ENCODE peak calls at places on chromosomes 6 and 20, in ten cellular contexts. V is IMR-90; D is right cardiac atrium; F is lung; B is stomach; I is heart right ventricle; E is breast epithelium; Z is left ventricle myocardium inferior; H is CD4-positive, CD25-positive, alpha-beta regulatory T cell; U is cardiac muscle cell. S is an unnamed sample. For H3K27me3, the result is how much of the 10 kb centered on the place peaks cover.

GRCh38 chr6:129329677-129330076 is 380.3 kb downstream of the ARHGAP18 start:
- DNase-seq in U (no peak), Z (no peak), F (no peak), H (no peak), D (no peak), V (no peak), E (no peak), B (no peak), I (no peak), S (no peak)

GRCh38 chr6:39339111-39339510 is 16.6 kb upstream of the KCNK16 start:
- DNase-seq in D (no peak), V (no peak), F (no peak), Z (no peak), E (no peak), B (no peak), I (no peak), H (no peak), U (peak), S (no peak)

GRCh38 chr6:137051790-137052472 is 7.2 kb upstream of the IL20RA start:
- DNase-seq in U (peak), I (no peak), E (no peak), Z (no peak), F (no peak), B (no peak), D (no peak), V (peak), H (no peak), S (no peak)

GRCh38 chr6:111921108-111921507 is 47.9 kb upstream of the FYN start:
- DNase-seq in B (no peak), F (no peak), H (no peak), V (no peak), Z (no peak), D (no peak), E (no peak), I (no peak), U (no peak), S (no peak)

GRCh38 chr6:142907544-142907943 is 37.4 kb downstream of the HIVEP2 start:
- DNase-seq in Z (no peak), V (no peak), I (no peak), F (no peak), E (no peak), U (no peak), H (peak), B (no peak), D (no peak), S (no peak)

GRCh38 chr6:43771858-43772570 is 2.0 kb downstream of the VEGFA start:
- DNase-seq in B (peak), F (peak), I (peak), D (peak), H (no peak), U (peak), V (no peak), Z (peak), E (peak), S (no peak)

GRCh38 chr6:53326372-53327016 is 22.3 kb downstream of the ELOVL5 start:
- DNase-seq in B (no peak), F (no peak), I (no peak), V (peak), U (no peak), H (no peak), D (no peak), E (peak), Z (no peak), S (peak)

GRCh38 chr6:54847799-54848597 is 1.4 kb downstream of the FAM83B start:
- DNase-seq in D (no peak), E (no peak), B (no peak), F (no peak), V (peak), U (no peak), H (no peak), I (no peak), Z (no peak), S (peak)

GRCh38 chr6:148747145-148747492 is 289 bp downstream of the UST start:
- DNase-seq in F (peak), B (peak), H (no peak), U (peak), V (peak), I (peak), Z (peak), E (peak), D (peak), S (peak)

GRCh38 chr6:4776967-4777925 is 1.0 kb downstream of the CDYL start:
- DNase-seq in E (no peak), Z (no peak), B (no peak), H (peak), V (peak), I (no peak), F (no peak), D (peak), U (peak), S (no peak)

GRCh38 chr6:134908906-134909516 is 40.9 kb downstream of the ALDH8A1 start:
- DNase-seq in U (no peak), E (no peak), V (peak), F (peak), Z (peak), B (peak), I (peak), D (peak), H (no peak), S (peak)

GRCh38 chr20:20931632-20932031 is 174.5 kb downstream of the LINC00237 start:
- DNase-seq in V (no peak), U (no peak), Z (no peak), E (no peak), F (no peak), D (no peak), I (no peak), B (no peak), H (no peak), S (no peak)

GRCh38 chr6:163739968-163740367 is 325.4 kb downstream of the QKI start:
- DNase-seq in D (no peak), H (no peak), Z (no peak), U (no peak), B (no peak), I (no peak), V (no peak), E (no peak), F (no peak), S (no peak)

GRCh38 chr6:22372922-22373321 is 76.1 kb upstream of the PRL start:
- DNase-seq in I (no peak), V (no peak), D (no peak), F (no peak), E (no peak), H (no peak), Z (no peak), B (no peak), U (no peak), S (no peak)

GRCh38 chr6:36364669-36365479 is 22.6 kb downstream of the ETV7 start:
- DNase-seq in E (no peak), V (peak), D (no peak), B (peak), I (no peak), H (no peak), U (no peak), F (no peak), Z (no peak), S (no peak)

GRCh38 chr6:37624606-37625574 is 72.8 kb downstream of the MDGA1 start:
- DNase-seq in D (peak), U (no peak), F (peak), Z (peak), I (peak), H (peak), V (no peak), E (no peak), B (peak), S (no peak)

GRCh38 chr6:12637960-12638641 is 78.5 kb upstream of the PHACTR1 start:
- DNase-seq in U (peak), Z (peak), F (peak), E (peak), B (peak), H (no peak), V (peak), I (peak), D (peak), S (no peak)

GRCh38 chr20:58277578-58278344 is 31.8 kb upstream of the RAB22A start:
- DNase-seq in V (no peak), F (no peak), I (no peak), Z (no peak), U (no peak), H (no peak), E (no peak), B (no peak), D (no peak), S (no peak)

GRCh38 chr20:63163596-63164560 is 52.1 kb downstream of the YTHDF1 start:
- DNase-seq in U (no peak), E (no peak), V (no peak), D (peak), F (no peak), Z (no peak), I (peak), H (no peak), B (no peak), S (peak)

GRCh38 chr20:62305765-62306431 is 3.1 kb downstream of the ADRM1 start:
- DNase-seq in I (peak), D (peak), E (no peak), V (no peak), H (no peak), Z (no peak), B (no peak), U (no peak), F (no peak), S (peak)

GRCh38 chr6:147678256-147678655 is 169.8 kb downstream of the SAMD5 start:
- DNase-seq in H (no peak), V (no peak), I (no peak), Z (no peak), D (no peak), U (no peak), F (no peak), E (no peak), B (no peak), S (no peak)

GRCh38 chr6:42423244-42423643 is 28.5 kb downstream of the TRERF1 start:
- DNase-seq in U (no peak), V (no peak), I (no peak), D (no peak), Z (no peak), F (no peak), E (no peak), B (no peak), H (peak), S (no peak)

GRCh38 chr6:112037783-112038216 is 16.1 kb upstream of the CCN6 start:
- DNase-seq in Z (peak), V (peak), B (peak), F (no peak), H (no peak), D (peak), U (no peak), E (no peak), I (peak), S (no peak)

GRCh38 chr6:45187841-45188240 is 140.3 kb upstream of the RUNX2 start:
- DNase-seq in Z (no peak), H (no peak), U (no peak), B (no peak), I (no peak), F (no peak), E (no peak), V (peak), D (no peak), S (no peak)

GRCh38 chr6:5531853-5532375 is 270.6 kb downstream of the FARS2 start:
- DNase-seq in V (no peak), U (no peak), I (no peak), B (no peak), H (no peak), E (no peak), Z (no peak), F (no peak), D (no peak), S (no peak)

GRCh38 chr20:23205656-23206055 is 119.5 kb upstream of the CD93 start:
- DNase-seq in U (no peak), V (peak), I (peak), Z (peak), D (peak), H (no peak), E (no peak), B (peak), F (peak), S (no peak)

GRCh38 chr6:158232445-158233213 is 64.5 kb downstream of the GTF2H5 start:
- DNase-seq in V (peak), Z (peak), D (peak), E (peak), U (peak), I (peak), H (peak), F (peak), B (peak), S (peak)

GRCh38 chr6:167644404-167645132 is 182.1 kb upstream of the AFDN start:
- DNase-seq in D (peak), F (no peak), Z (no peak), B (no peak), U (no peak), H (no peak), I (no peak), V (no peak), E (no peak), S (no peak)
- H3K27me3 ChIP-seq in D (under half), F (under half), Z (under half), B (under half), U (under half), H (under half), I (under half), V (under half), E (under half), S (under half)

DNA sequence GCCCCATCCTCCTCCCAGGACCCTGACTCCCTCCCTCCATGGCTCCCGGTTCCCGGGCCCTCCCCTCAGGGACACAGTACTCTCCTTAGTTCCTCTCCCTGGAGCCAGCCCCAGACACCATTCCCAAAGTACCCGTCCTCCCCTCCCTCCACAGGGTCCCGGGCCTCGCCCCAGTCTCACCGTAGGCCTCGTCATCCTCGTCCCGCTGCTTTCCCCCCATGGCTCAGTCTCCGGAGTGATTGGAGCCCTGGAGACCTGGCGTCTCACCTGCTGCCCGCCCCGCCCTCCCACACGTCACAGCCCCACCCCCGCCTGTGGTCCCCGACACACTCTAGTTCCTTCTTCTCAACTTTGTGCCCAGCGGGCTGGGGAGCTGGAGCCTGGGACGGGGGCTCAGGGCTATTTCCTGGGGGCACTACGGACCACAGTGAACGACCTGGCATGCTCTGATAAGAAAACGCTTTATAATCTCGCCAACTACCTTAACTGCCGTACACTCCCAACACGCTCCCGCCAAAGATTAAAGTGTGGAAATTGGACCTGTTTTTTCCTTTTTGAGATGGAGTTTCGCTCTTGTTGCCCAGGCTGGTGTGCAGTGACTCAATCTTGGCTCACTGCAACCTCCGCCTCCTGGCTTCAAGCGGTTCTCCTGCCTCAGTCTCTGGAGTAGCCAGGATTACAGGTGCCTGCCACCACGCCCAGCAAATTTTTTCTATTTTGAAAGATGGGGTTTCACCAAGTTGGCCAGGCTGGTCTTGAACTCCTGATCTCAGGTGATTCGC is at the start of gene SLC44A4:
- DNase-seq in Z (no peak), I (no peak), F (no peak), B (peak), D (peak), E (no peak), U (no peak), H (no peak), V (no peak), S (peak)
- H3K4me3 ChIP-seq in Z (no peak), I (no peak), F (no peak), B (peak), D (no peak), E (no peak), U (no peak), H (no peak), V (no peak), S (no peak)

GRCh38 chr6:16370943-16371342 is 132.6 kb downstream of the GMPR start:
- DNase-seq in E (no peak), Z (no peak), U (no peak), V (no peak), H (no peak), B (no peak), F (no peak), D (no peak), I (no peak), S (no peak)

GRCh38 chr6:16371401-16371800 is 133.0 kb downstream of the GMPR start:
- DNase-seq in E (no peak), V (no peak), B (no peak), I (no peak), Z (no peak), H (no peak), U (no peak), F (no peak), D (no peak), S (no peak)

GRCh38 chr6:16367584-16367970 is 129.2 kb downstream of the GMPR start:
- DNase-seq in F (no peak), D (no peak), I (no peak), H (no peak), V (no peak), Z (no peak), U (no peak), B (no peak), E (no peak), S (no peak)

GRCh38 chr6:16369989-16370388 is 131.6 kb downstream of the GMPR start:
- DNase-seq in I (no peak), V (no peak), B (no peak), E (no peak), H (no peak), Z (no peak), D (no peak), F (no peak), U (no peak), S (no peak)

GRCh38 chr6:16369108-16369507 is 130.7 kb downstream of the GMPR start:
- DNase-seq in E (no peak), U (no peak), V (no peak), I (no peak), D (no peak), Z (no peak), H (no peak), F (no peak), B (no peak), S (no peak)
- H3K27ac ChIP-seq in E (no peak), U (no peak), V (no peak), I (no peak), D (no peak), Z (no peak), H (no peak), F (no peak), B (no peak), S (no peak)

GRCh38 chr6:13725570-13725969 is 13.9 kb upstream of the RANBP9 start:
- DNase-seq in H (peak), I (no peak), V (peak), U (no peak), E (no peak), B (peak), D (no peak), Z (no peak), F (peak), S (no peak)
- H3K27me3 ChIP-seq in H (under half), I (under half), V (under half), U (under half), E (under half), B (under half), D (under half), Z (under half), F (under half), S (under half)

DNA sequence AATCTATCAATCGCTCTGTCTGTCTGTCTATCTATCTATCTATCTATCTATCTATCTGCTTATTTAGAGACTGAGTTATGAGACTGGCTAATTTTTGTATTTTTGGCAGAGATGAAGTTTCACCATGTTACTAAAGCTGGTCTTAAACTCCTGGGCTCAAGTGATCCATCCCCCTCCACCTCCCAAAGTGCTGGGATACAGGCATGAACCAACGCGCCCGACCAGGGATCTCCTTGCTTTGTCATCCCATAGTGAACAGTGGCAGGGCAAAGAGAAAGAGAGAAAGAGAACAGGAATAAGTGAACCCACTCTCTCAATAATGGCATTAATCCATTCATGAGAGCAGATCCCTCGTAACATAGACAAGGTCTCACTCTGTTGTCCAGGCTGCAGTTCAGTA is 66.4 kb upstream of the DSP start:
- DNase-seq in E (no peak), F (no peak), Z (no peak), U (no peak), I (no peak), V (no peak), B (no peak), H (no peak), D (no peak), S (no peak)
- H3K4me3 ChIP-seq in E (no peak), F (no peak), Z (no peak), U (no peak), I (no peak), V (no peak), B (no peak), H (no peak), D (no peak), S (no peak)

GRCh38 chr20:34904202-34904621 is 27.8 kb downstream of the ACSS2 start:
- DNase-seq in V (no peak), D (no peak), I (no peak), F (no peak), Z (no peak), U (no peak), E (no peak), H (no peak), B (peak), S (no peak)
- H3K27ac ChIP-seq in V (no peak), D (peak), I (peak), F (peak), Z (peak), U (no peak), E (no peak), H (no peak), B (peak), S (no peak)

DNA sequence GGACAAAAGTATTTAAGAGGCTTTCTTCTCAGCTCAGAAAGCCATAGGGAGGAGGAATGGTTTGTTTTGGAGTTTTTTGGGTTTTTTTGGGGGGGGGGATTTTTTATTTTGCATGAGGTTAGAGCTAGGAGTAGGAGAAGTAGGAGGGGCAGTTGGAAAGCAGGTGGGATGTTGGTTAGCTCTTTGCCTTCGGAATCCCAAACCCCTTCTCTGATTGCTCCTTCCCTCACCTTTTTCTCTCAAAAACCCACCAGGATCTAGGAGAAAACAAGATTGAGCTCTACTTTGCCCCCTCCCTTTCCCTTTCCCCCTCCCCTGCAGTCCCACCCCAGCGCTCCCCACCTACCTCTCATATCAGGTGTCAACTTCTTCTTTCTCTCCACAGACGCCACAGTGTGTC is 12.2 kb downstream of the MAFB start:
- DNase-seq in I (no peak), U (no peak), E (no peak), B (no peak), F (no peak), V (no peak), Z (no peak), D (no peak), H (no peak), S (no peak)
- H3K27me3 ChIP-seq in I (under half), U (half or more), E (under half), B (under half), F (under half), V (under half), Z (under half), D (under half), H (under half), S (under half)

GRCh38 chr20:17227199-17227535 is 327 bp downstream of the PCSK2 start:
- DNase-seq in E (no peak), D (peak), I (no peak), H (no peak), F (no peak), V (no peak), U (peak), Z (no peak), B (no peak), S (no peak)

GRCh38 chr20:17227669-17228623 is 1.1 kb downstream of the PCSK2 start:
- DNase-seq in F (no peak), U (peak), Z (no peak), D (peak), E (no peak), V (peak), H (no peak), I (no peak), B (no peak), S (no peak)

GRCh38 chr20:17228624-17229061 is 1.8 kb downstream of the PCSK2 start:
- DNase-seq in V (no peak), U (no peak), E (no peak), Z (no peak), F (no peak), I (peak), H (no peak), D (peak), B (no peak), S (peak)

GRCh38 chr20:17225891-17226409 is 890 bp upstream of the PCSK2 start:
- DNase-seq in U (peak), H (no peak), Z (no peak), V (no peak), I (peak), D (peak), B (no peak), F (no peak), E (peak), S (no peak)

GRCh38 chr20:17226410-17227198 is at the start of gene PCSK2:
- DNase-seq in I (peak), U (peak), B (peak), D (peak), E (no peak), F (peak), V (peak), H (no peak), Z (peak), S (no peak)
- H3K4me3 ChIP-seq in I (peak), U (peak), B (peak), D (peak), E (peak), F (peak), V (peak), H (no peak), Z (peak), S (no peak)